ENCODE peak calls at places on chromosomes 5 and 9, in four cellular contexts. One of them, this sample, is unnamed.

GRCh38 chr5:78731884-78732283 is 83.3 kb upstream of the LHFPL2 start:
- DNase-seq in COR-L47: no peak
- DNase-seq in GDM1: no peak
- DNase-seq in T-helper 2 cell: no peak
- DNase-seq in this sample: no peak

GRCh38 chr9:18442629-18443491 is 31.1 kb upstream of the ADAMTSL1 start:
- DNase-seq in T-helper 2 cell: peak; percentile 3
- DNase-seq in COR-L47: peak; percentile 69
- DNase-seq in GDM1: peak; percentile 31
- DNase-seq in this sample: no peak

GRCh38 chr5:5497132-5497748 is 74.8 kb downstream of the ICE1 start:
- DNase-seq in T-helper 2 cell: no peak
- DNase-seq in GDM1: no peak
- DNase-seq in COR-L47: peak; percentile 52
- DNase-seq in this sample: no peak

GRCh38 chr5:41527201-41527779 is 16.9 kb upstream of the PLCXD3 start:
- DNase-seq in GDM1: no peak
- DNase-seq in T-helper 2 cell: no peak
- DNase-seq in COR-L47: no peak
- DNase-seq in this sample: no peak

GRCh38 chr9:35813434-35814105 is 1.3 kb downstream of the HINT2 start:
- DNase-seq in GDM1: no peak
- DNase-seq in T-helper 2 cell: no peak
- DNase-seq in COR-L47: peak; percentile 51
- DNase-seq in this sample: no peak

GRCh38 chr5:34022131-34022705 is 14.4 kb upstream of the AMACR start:
- DNase-seq in GDM1: no peak
- DNase-seq in T-helper 2 cell: no peak
- DNase-seq in COR-L47: no peak
- DNase-seq in this sample: no peak

GRCh38 chr9:114522847-114523246 is 17.6 kb upstream of the WHRN start:
- DNase-seq in T-helper 2 cell: no peak
- DNase-seq in COR-L47: no peak
- DNase-seq in GDM1: no peak
- DNase-seq in this sample: no peak

GRCh38 chr9:33393581-33393980 is 8.8 kb downstream of the AQP7 start:
- DNase-seq in COR-L47: no peak
- DNase-seq in GDM1: no peak
- DNase-seq in T-helper 2 cell: no peak
- DNase-seq in this sample: no peak

GRCh38 chr5:123937230-123937629 is 425.3 kb downstream of the CSNK1G3 start:
- DNase-seq in T-helper 2 cell: no peak
- DNase-seq in COR-L47: peak; percentile 58
- DNase-seq in GDM1: peak; percentile 25
- DNase-seq in this sample: no peak

GRCh38 chr9:137083418-137084004 is 3.3 kb upstream of the MAN1B1 start:
- DNase-seq in GDM1: no peak
- DNase-seq in COR-L47: no peak
- DNase-seq in T-helper 2 cell: no peak
- DNase-seq in this sample: peak; percentile 81

GRCh38 chr5:122999947-123000563 is 36.5 kb downstream of the PPIC start:
- DNase-seq in COR-L47: no peak
- DNase-seq in GDM1: no peak
- DNase-seq in T-helper 2 cell: no peak
- DNase-seq in this sample: peak; percentile 64

GRCh38 chr5:135631356-135631755 is 52.6 kb upstream of the CXCL14 start:
- DNase-seq in GDM1: no peak
- DNase-seq in T-helper 2 cell: no peak
- DNase-seq in COR-L47: no peak
- DNase-seq in this sample: no peak

GRCh38 chr9:37167456-37167855 is 47.1 kb downstream of the ZCCHC7 start:
- DNase-seq in T-helper 2 cell: no peak
- DNase-seq in GDM1: no peak
- DNase-seq in COR-L47: no peak
- DNase-seq in this sample: no peak

GRCh38 chr5:100505984-100506670 is 29.0 kb upstream of the FAM174A start:
- DNase-seq in T-helper 2 cell: no peak
- DNase-seq in COR-L47: no peak
- DNase-seq in GDM1: no peak
- DNase-seq in this sample: no peak

GRCh38 chr5:78129632-78130031 is 164.9 kb downstream of the AP3B1 start:
- DNase-seq in COR-L47: no peak
- DNase-seq in T-helper 2 cell: no peak
- DNase-seq in GDM1: no peak
- DNase-seq in this sample: no peak